ENCODE peak calls at places on chromosomes 2 and 18, in four cellular contexts. One of them, this sample, is unnamed.

GRCh38 chr18:35322486-35323258 is 21.5 kb downstream of the ZNF24 start:
- DNase-seq in brain microvascular endothelial cell: no peak
- DNase-seq in adrenal gland: no peak
- DNase-seq in transverse colon: no peak
- DNase-seq in this sample: no peak

GRCh38 chr18:52716926-52717325 is 376.9 kb downstream of the DCC start:
- DNase-seq in adrenal gland: peak; percentile 21
- DNase-seq in brain microvascular endothelial cell: peak; percentile 8
- DNase-seq in transverse colon: peak; percentile 73
- DNase-seq in this sample: peak; percentile 58

GRCh38 chr2:183291436-183291835 is 167.2 kb downstream of the NUP35 start:
- DNase-seq in transverse colon: no peak
- DNase-seq in brain microvascular endothelial cell: no peak
- DNase-seq in adrenal gland: no peak
- DNase-seq in this sample: no peak

GRCh38 chr2:35447210-35447609 is 908.4 kb upstream of the CRIM1 start:
- DNase-seq in transverse colon: no peak
- DNase-seq in brain microvascular endothelial cell: no peak
- DNase-seq in adrenal gland: no peak
- DNase-seq in this sample: no peak

GRCh38 chr2:75311993-75312392 is 112.7 kb upstream of the TACR1 start:
- DNase-seq in transverse colon: peak; percentile 22
- DNase-seq in adrenal gland: no peak
- DNase-seq in brain microvascular endothelial cell: no peak
- DNase-seq in this sample: no peak

GRCh38 chr2:191907091-191907490 is 60.2 kb upstream of the CAVIN2 start:
- DNase-seq in transverse colon: no peak
- DNase-seq in adrenal gland: no peak
- DNase-seq in brain microvascular endothelial cell: no peak
- DNase-seq in this sample: no peak

GRCh38 chr18:34158881-34159690 is 65.6 kb downstream of the NOL4 start:
- DNase-seq in adrenal gland: peak; percentile 29
- DNase-seq in transverse colon: no peak
- DNase-seq in brain microvascular endothelial cell: peak; percentile 4
- DNase-seq in this sample: peak; percentile 64

GRCh38 chr2:59594671-59595222 is 958.7 kb downstream of the BCL11A start:
- DNase-seq in transverse colon: no peak
- DNase-seq in adrenal gland: no peak
- DNase-seq in brain microvascular endothelial cell: no peak
- DNase-seq in this sample: no peak

GRCh38 chr2:154402138-154402714 is 296.3 kb upstream of the KCNJ3 start:
- DNase-seq in adrenal gland: no peak
- DNase-seq in transverse colon: no peak
- DNase-seq in brain microvascular endothelial cell: peak; percentile 0
- DNase-seq in this sample: peak; percentile 47

GRCh38 chr2:238682536-238682935 is 165.3 kb upstream of the TWIST2 start:
- DNase-seq in transverse colon: no peak
- DNase-seq in adrenal gland: no peak
- DNase-seq in brain microvascular endothelial cell: no peak
- DNase-seq in this sample: no peak

GRCh38 chr2:170818294-170819104 is 1.8 kb downstream of the GAD1 start:
- DNase-seq in transverse colon: no peak
- DNase-seq in brain microvascular endothelial cell: no peak
- DNase-seq in adrenal gland: no peak
- DNase-seq in this sample: no peak

GRCh38 chr18:75489493-75490190 is 62.1 kb upstream of the SMIM21 start:
- DNase-seq in transverse colon: no peak
- DNase-seq in adrenal gland: no peak
- DNase-seq in brain microvascular endothelial cell: peak; percentile 90
- DNase-seq in this sample: peak; percentile 57

GRCh38 chr2:328761-329160 is 40.9 kb upstream of the ALKAL2 start:
- DNase-seq in adrenal gland: no peak
- DNase-seq in brain microvascular endothelial cell: peak; percentile 14
- DNase-seq in transverse colon: no peak
- DNase-seq in this sample: no peak

GRCh38 chr2:179332903-179333302 is 68.3 kb upstream of the SESTD1 start:
- DNase-seq in adrenal gland: no peak
- DNase-seq in transverse colon: no peak
- DNase-seq in brain microvascular endothelial cell: peak; percentile 83
- DNase-seq in this sample: no peak

GRCh38 chr18:3453540-3454364 is 3.8 kb downstream of the TGIF1 start:
- DNase-seq in brain microvascular endothelial cell: peak; percentile 89
- DNase-seq in adrenal gland: peak; percentile 51
- DNase-seq in transverse colon: peak; percentile 55
- DNase-seq in this sample: peak; percentile 74

GRCh38 chr2:161729-162128 is 102.1 kb downstream of the SH3YL1 start:
- DNase-seq in adrenal gland: no peak
- DNase-seq in transverse colon: no peak
- DNase-seq in brain microvascular endothelial cell: no peak
- DNase-seq in this sample: no peak

GRCh38 chr2:239959059-239959971 is 65.8 kb downstream of the NDUFA10 start:
- DNase-seq in transverse colon: no peak
- DNase-seq in brain microvascular endothelial cell: no peak
- DNase-seq in adrenal gland: no peak
- DNase-seq in this sample: no peak

GRCh38 chr2:106108351-106108750 is 85.8 kb downstream of the UXS1 start:
- DNase-seq in transverse colon: no peak
- DNase-seq in adrenal gland: no peak
- DNase-seq in brain microvascular endothelial cell: peak; percentile 28
- DNase-seq in this sample: peak; percentile 41

GRCh38 chr2:188852752-188853151 is 121.4 kb upstream of the COL3A1 start:
- DNase-seq in adrenal gland: no peak
- DNase-seq in transverse colon: no peak
- DNase-seq in brain microvascular endothelial cell: no peak
- DNase-seq in this sample: no peak

DNA sequence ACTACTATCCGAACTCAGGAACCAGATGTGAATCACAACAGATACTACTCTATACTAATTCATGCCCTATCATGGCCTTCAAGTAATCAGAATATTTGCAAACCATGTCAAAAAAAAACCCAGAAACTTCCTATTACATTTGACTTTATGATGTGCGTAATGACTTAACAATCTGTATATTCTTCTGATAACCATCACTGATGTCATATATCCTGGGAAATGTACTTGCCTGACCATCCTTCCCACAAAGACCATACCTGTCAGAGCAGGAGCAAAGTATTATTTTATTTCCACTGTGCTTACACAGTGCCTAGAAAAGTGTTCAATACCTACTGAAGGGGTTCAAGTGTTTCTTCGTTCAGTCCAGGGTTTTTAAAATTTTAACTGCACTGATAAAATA is 27.5 kb downstream of the PPP4R1 start:
- DNase-seq in transverse colon: no peak
- DNase-seq in brain microvascular endothelial cell: no peak
- DNase-seq in adrenal gland: no peak
- DNase-seq in this sample: no peak
- H3K36me3 ChIP-seq in transverse colon: peaks cover 28% of the 10 kb centered on the region
- H3K36me3 ChIP-seq in brain microvascular endothelial cell: peaks cover 45% of the 10 kb centered on the region
- H3K36me3 ChIP-seq in adrenal gland: no peaks in the 10 kb centered on the region
- H3K36me3 ChIP-seq in this sample: no peaks in the 10 kb centered on the region

DNA sequence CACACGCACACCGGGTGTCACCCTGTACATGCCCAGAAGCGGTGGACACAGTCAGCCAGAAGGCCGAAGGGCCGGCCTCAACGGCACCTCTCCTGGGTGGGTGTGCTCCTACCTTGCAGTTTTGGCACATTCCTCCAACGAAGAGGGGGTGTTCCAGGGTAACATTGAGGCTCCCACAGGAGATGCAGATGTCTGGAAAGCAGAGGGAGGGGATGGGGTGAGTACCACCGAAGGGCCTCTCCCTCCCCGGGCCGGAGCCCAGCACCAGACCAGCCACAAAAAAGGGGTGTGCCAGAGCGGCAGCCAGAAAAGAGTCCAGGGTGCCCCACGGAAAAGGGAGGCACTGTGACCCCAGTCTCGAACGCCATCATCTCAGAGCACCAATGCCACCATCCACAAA is 76.8 kb upstream of the POMC start:
- DNase-seq in brain microvascular endothelial cell: no peak
- DNase-seq in adrenal gland: no peak
- DNase-seq in transverse colon: no peak
- DNase-seq in this sample: no peak
- H3K36me3 ChIP-seq in brain microvascular endothelial cell: peaks cover 44% of the 10 kb centered on the region
- H3K36me3 ChIP-seq in adrenal gland: no peaks in the 10 kb centered on the region
- H3K36me3 ChIP-seq in transverse colon: peaks cover 66% of the 10 kb centered on the region
- H3K36me3 ChIP-seq in this sample: no peaks in the 10 kb centered on the region

DNA sequence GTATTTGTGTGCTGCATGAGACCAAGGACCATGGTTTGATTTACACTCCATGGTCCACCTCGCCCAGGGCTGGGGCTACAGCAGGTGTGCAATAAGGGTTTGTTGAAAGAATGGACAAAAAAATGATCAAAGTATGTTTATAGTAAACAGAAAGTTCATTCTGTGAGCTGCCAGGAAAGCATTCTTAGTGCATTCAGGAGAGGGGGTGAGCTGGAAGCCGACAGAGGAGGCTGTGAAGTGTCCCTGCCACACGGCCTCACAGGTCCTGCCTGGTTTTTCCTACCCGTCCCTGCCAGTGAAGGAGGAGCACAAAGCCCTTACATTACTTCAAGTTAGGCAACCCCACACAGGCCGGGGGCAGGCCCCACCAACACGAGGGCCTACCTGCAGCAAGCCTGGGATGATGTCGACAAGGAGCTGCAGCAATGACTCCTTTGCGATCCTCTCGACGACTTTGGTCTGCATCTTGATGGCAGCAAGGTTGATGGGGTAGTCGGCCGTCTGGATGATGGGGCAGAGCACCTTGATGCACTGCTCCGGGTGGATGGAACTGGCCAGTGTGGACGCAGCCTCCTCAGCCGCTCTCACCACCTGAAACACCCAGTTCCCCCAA is 63.2 kb upstream of the TFCP2L1 start:
- DNase-seq in adrenal gland: no peak
- DNase-seq in brain microvascular endothelial cell: no peak
- DNase-seq in transverse colon: no peak
- DNase-seq in this sample: no peak
- H3K36me3 ChIP-seq in adrenal gland: no peaks in the 10 kb centered on the region
- H3K36me3 ChIP-seq in brain microvascular endothelial cell: peaks cover 48% of the 10 kb centered on the region
- H3K36me3 ChIP-seq in transverse colon: peaks cover 20% of the 10 kb centered on the region
- H3K36me3 ChIP-seq in this sample: no peaks in the 10 kb centered on the region

DNA sequence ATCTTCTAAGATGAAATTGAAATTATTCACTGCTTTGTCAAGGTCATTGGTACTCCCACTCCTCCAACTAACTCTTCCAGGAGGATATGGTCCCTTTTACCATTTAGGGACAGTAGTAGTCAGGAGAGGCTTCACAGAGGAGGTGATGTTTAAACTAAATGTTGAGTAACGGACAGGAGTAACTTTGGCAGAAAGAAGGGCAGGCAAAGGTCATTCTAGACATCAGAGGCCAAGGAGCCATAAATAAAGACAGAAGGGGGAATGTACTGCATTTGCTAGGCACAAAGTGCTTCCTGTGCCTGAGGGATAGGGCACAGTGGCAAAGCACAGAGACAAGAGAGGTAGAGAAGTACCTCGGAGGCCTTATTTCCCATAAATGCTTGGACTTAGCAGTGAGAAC is 14.6 kb upstream of the ACMSD start:
- DNase-seq in adrenal gland: no peak
- DNase-seq in transverse colon: no peak
- DNase-seq in brain microvascular endothelial cell: no peak
- DNase-seq in this sample: no peak
- H3K36me3 ChIP-seq in adrenal gland: no peaks in the 10 kb centered on the region
- H3K36me3 ChIP-seq in transverse colon: no peaks in the 10 kb centered on the region
- H3K36me3 ChIP-seq in brain microvascular endothelial cell: no peaks in the 10 kb centered on the region
- H3K36me3 ChIP-seq in this sample: no peaks in the 10 kb centered on the region

GRCh38 chr18:62928316-62928715 is 213.0 kb downstream of the PHLPP1 start:
- DNase-seq in transverse colon: no peak
- DNase-seq in brain microvascular endothelial cell: no peak
- DNase-seq in adrenal gland: no peak
- DNase-seq in this sample: no peak
- H3K36me3 ChIP-seq in transverse colon: no peaks in the 10 kb centered on the region
- H3K36me3 ChIP-seq in brain microvascular endothelial cell: no peaks in the 10 kb centered on the region
- H3K36me3 ChIP-seq in adrenal gland: no peaks in the 10 kb centered on the region
- H3K36me3 ChIP-seq in this sample: no peaks in the 10 kb centered on the region

GRCh38 chr2:63875143-63875542 is 33.4 kb downstream of the UGP2 start:
- DNase-seq in transverse colon: no peak
- DNase-seq in adrenal gland: no peak
- DNase-seq in brain microvascular endothelial cell: no peak
- DNase-seq in this sample: no peak
- H3K36me3 ChIP-seq in transverse colon: peaks cover 10% of the 10 kb centered on the region
- H3K36me3 ChIP-seq in adrenal gland: no peaks in the 10 kb centered on the region
- H3K36me3 ChIP-seq in brain microvascular endothelial cell: peaks cover 10% of the 10 kb centered on the region
- H3K36me3 ChIP-seq in this sample: peaks cover 4% of the 10 kb centered on the region

DNA sequence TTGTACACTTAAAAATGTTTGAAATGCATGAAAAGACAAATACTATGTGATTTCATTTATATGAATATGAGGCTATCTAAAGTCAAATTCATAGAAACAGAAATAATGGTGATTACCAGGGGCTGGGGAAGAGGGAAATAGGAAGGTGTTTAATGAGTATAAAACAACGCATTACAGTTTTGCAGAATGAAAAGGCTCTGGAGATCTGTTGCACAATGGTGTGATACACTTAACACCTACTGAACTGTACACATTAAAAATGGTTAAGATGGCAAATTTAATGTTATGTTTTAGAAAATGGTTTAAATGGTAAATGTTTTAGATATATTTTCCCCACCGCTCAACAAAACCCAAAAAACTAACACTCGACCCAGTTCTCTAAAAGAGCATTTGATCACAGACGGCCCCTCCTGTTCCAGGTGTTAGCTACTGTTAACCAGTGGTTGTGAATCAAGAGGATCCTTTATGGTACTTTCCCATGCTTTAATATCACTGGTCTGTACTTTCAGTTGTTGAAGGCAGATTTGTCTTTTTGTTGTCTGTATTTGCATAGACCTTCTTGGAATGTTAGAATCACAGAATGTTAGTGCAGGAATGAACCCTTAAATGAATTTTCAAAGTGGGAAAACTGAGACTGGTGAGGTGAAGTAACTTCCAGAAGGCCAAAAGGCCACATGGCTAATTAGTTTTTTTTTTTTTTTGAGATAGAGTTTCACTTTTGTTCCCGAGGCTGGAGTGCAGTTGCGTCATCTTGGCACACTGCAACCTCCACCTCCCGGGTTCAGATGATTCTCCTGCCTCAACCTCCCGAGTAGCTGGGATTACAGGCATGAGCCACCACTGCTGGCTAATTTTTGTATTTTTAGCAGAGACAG is 10.2 kb downstream of the RAB10 start:
- DNase-seq in transverse colon: peak; percentile 53
- DNase-seq in brain microvascular endothelial cell: no peak
- DNase-seq in adrenal gland: peak; percentile 71
- DNase-seq in this sample: peak; percentile 21
- H3K36me3 ChIP-seq in transverse colon: no peaks in the 10 kb centered on the region
- H3K36me3 ChIP-seq in brain microvascular endothelial cell: peaks cover 8% of the 10 kb centered on the region
- H3K36me3 ChIP-seq in adrenal gland: no peaks in the 10 kb centered on the region
- H3K36me3 ChIP-seq in this sample: no peaks in the 10 kb centered on the region

This sample was measured in hepatocyte.